ENCODE peak calls at places on chromosomes 11 and 22, in seven cellular contexts. C is AG09319; D is cardiac muscle cell; B is NCI-H460; Q is retina; F is mesenteric fat pad; O is activated CD8-positive, alpha-beta memory T cell treated with anti-CD3 and anti-CD28 coated beads for 48 hours. X is an unnamed sample.

GRCh38 chr22:29994027-29994715 is 86.1 kb upstream of the HORMAD2 start:
- DNase-seq in C (no peak), D (peak), B (peak), Q (no peak), F (no peak), O (no peak), X (peak)

GRCh38 chr11:64005691-64006090 is 19.5 kb downstream of the OTUB1 start:
- DNase-seq in C (no peak), D (no peak), B (no peak), Q (no peak), F (no peak), O (no peak), X (no peak)

GRCh38 chr11:124938970-124939369 is 3.1 kb upstream of the HEPACAM start:
- DNase-seq in C (no peak), D (no peak), B (no peak), Q (no peak), F (no peak), O (no peak), X (no peak)

GRCh38 chr22:27986937-27987336 is 67.9 kb upstream of the PITPNB start:
- DNase-seq in C (no peak), D (no peak), B (no peak), Q (no peak), F (no peak), O (no peak), X (no peak)

GRCh38 chr11:73875380-73875779 is 1.3 kb downstream of the COA4 start:
- DNase-seq in C (no peak), D (no peak), B (no peak), Q (no peak), F (no peak), O (no peak), X (no peak)

GRCh38 chr22:50317178-50317577 is 9.6 kb downstream of the DENND6B start:
- DNase-seq in C (no peak), D (no peak), B (no peak), Q (no peak), F (no peak), O (no peak), X (no peak)

GRCh38 chr11:78927511-78927910 is 352.8 kb upstream of the NARS2 start:
- DNase-seq in C (no peak), D (no peak), B (no peak), Q (no peak), F (no peak), O (no peak), X (no peak)

GRCh38 chr22:46073683-46074504 is 76.4 kb upstream of the PPARA start:
- DNase-seq in C (no peak), D (peak), B (no peak), Q (no peak), F (peak), O (no peak), X (no peak)

GRCh38 chr11:1458340-1459218 is 28.0 kb downstream of the MOB2 start:
- DNase-seq in C (no peak), D (peak), B (no peak), Q (no peak), F (no peak), O (no peak), X (no peak)

GRCh38 chr11:115126092-115126491 is 378.1 kb downstream of the CADM1 start:
- DNase-seq in C (no peak), D (no peak), B (no peak), Q (no peak), F (peak), O (no peak), X (no peak)

GRCh38 chr11:37109205-37109585 is 511.2 kb upstream of the RAG2 start:
- DNase-seq in C (no peak), D (no peak), B (no peak), Q (no peak), F (no peak), O (no peak), X (no peak)